ENCODE peak calls at places on chromosomes 2 and 18, in ten cellular contexts. One of them, this sample, is unnamed.

GRCh38 chr2:99725810-99726209 is 236.0 kb upstream of the REV1 start:
- DNase-seq in ovary: no peak
- DNase-seq in PC-9: no peak
- DNase-seq in psoas muscle: no peak
- DNase-seq in IMR-90: peak
- DNase-seq in kidney: no peak
- DNase-seq in prostate gland: no peak
- DNase-seq in HepG2: no peak
- DNase-seq in lung: no peak
- DNase-seq in stomach: no peak
- DNase-seq in this sample: no peak

GRCh38 chr18:58388736-58389135 is 240.2 kb downstream of the ALPK2 start:
- DNase-seq in PC-9: no peak
- DNase-seq in IMR-90: no peak
- DNase-seq in HepG2: no peak
- DNase-seq in prostate gland: no peak
- DNase-seq in psoas muscle: no peak
- DNase-seq in kidney: no peak
- DNase-seq in ovary: no peak
- DNase-seq in lung: no peak
- DNase-seq in stomach: no peak
- DNase-seq in this sample: peak

GRCh38 chr2:228669751-228670150 is 488.3 kb upstream of the SPHKAP start:
- DNase-seq in HepG2: no peak
- DNase-seq in PC-9: no peak
- DNase-seq in psoas muscle: no peak
- DNase-seq in IMR-90: no peak
- DNase-seq in ovary: no peak
- DNase-seq in stomach: no peak
- DNase-seq in prostate gland: no peak
- DNase-seq in lung: no peak
- DNase-seq in kidney: no peak
- DNase-seq in this sample: no peak

GRCh38 chr2:55989405-55989804 is 65.8 kb upstream of the EFEMP1 start:
- DNase-seq in PC-9: no peak
- DNase-seq in HepG2: no peak
- DNase-seq in lung: no peak
- DNase-seq in stomach: no peak
- DNase-seq in ovary: no peak
- DNase-seq in prostate gland: no peak
- DNase-seq in IMR-90: no peak
- DNase-seq in psoas muscle: no peak
- DNase-seq in kidney: no peak
- DNase-seq in this sample: no peak

GRCh38 chr2:128573531-128573930 is 254.9 kb upstream of the HS6ST1 start:
- DNase-seq in HepG2: no peak
- DNase-seq in psoas muscle: no peak
- DNase-seq in lung: peak
- DNase-seq in prostate gland: no peak
- DNase-seq in kidney: peak
- DNase-seq in ovary: no peak
- DNase-seq in stomach: no peak
- DNase-seq in PC-9: no peak
- DNase-seq in IMR-90: no peak
- DNase-seq in this sample: no peak

GRCh38 chr18:35186491-35187034 is 54.3 kb upstream of the ZNF397 start:
- DNase-seq in stomach: no peak
- DNase-seq in lung: no peak
- DNase-seq in IMR-90: no peak
- DNase-seq in kidney: no peak
- DNase-seq in PC-9: no peak
- DNase-seq in prostate gland: no peak
- DNase-seq in psoas muscle: no peak
- DNase-seq in ovary: no peak
- DNase-seq in HepG2: no peak
- DNase-seq in this sample: no peak

GRCh38 chr2:184339966-184340365 is 258.4 kb upstream of the ZNF804A start:
- DNase-seq in psoas muscle: no peak
- DNase-seq in ovary: no peak
- DNase-seq in PC-9: no peak
- DNase-seq in stomach: no peak
- DNase-seq in IMR-90: no peak
- DNase-seq in prostate gland: no peak
- DNase-seq in kidney: no peak
- DNase-seq in HepG2: no peak
- DNase-seq in lung: no peak
- DNase-seq in this sample: no peak

GRCh38 chr2:84924173-84925106 is 19.0 kb downstream of the TMSB10 start:
- DNase-seq in ovary: peak
- DNase-seq in stomach: peak
- DNase-seq in psoas muscle: no peak
- DNase-seq in lung: no peak
- DNase-seq in kidney: peak
- DNase-seq in prostate gland: no peak
- DNase-seq in IMR-90: peak
- DNase-seq in HepG2: peak
- DNase-seq in PC-9: no peak
- DNase-seq in this sample: no peak

GRCh38 chr2:62297642-62298010 is 101.7 kb downstream of the B3GNT2 start:
- DNase-seq in psoas muscle: no peak
- DNase-seq in stomach: no peak
- DNase-seq in lung: no peak
- DNase-seq in ovary: no peak
- DNase-seq in prostate gland: no peak
- DNase-seq in kidney: no peak
- DNase-seq in HepG2: peak
- DNase-seq in PC-9: no peak
- DNase-seq in IMR-90: no peak
- DNase-seq in this sample: peak

GRCh38 chr2:189254268-189254883 is 74.8 kb upstream of the COL5A2 start:
- DNase-seq in PC-9: no peak
- DNase-seq in stomach: no peak
- DNase-seq in ovary: peak
- DNase-seq in HepG2: no peak
- DNase-seq in IMR-90: peak
- DNase-seq in kidney: no peak
- DNase-seq in psoas muscle: peak
- DNase-seq in lung: peak
- DNase-seq in prostate gland: no peak
- DNase-seq in this sample: peak

GRCh38 chr2:215851091-215851490 is 162.3 kb downstream of the MREG start:
- DNase-seq in lung: no peak
- DNase-seq in HepG2: no peak
- DNase-seq in IMR-90: peak
- DNase-seq in kidney: no peak
- DNase-seq in psoas muscle: no peak
- DNase-seq in prostate gland: no peak
- DNase-seq in PC-9: no peak
- DNase-seq in stomach: no peak
- DNase-seq in ovary: no peak
- DNase-seq in this sample: no peak

GRCh38 chr2:135149251-135149650 is 97.2 kb downstream of the RAB3GAP1 start:
- DNase-seq in lung: no peak
- DNase-seq in prostate gland: no peak
- DNase-seq in HepG2: peak
- DNase-seq in kidney: no peak
- DNase-seq in IMR-90: peak
- DNase-seq in psoas muscle: no peak
- DNase-seq in ovary: no peak
- DNase-seq in stomach: no peak
- DNase-seq in PC-9: no peak
- DNase-seq in this sample: no peak

GRCh38 chr2:11871421-11871820 is 125.0 kb downstream of the LPIN1 start:
- DNase-seq in psoas muscle: no peak
- DNase-seq in HepG2: no peak
- DNase-seq in kidney: no peak
- DNase-seq in stomach: no peak
- DNase-seq in lung: no peak
- DNase-seq in prostate gland: no peak
- DNase-seq in ovary: no peak
- DNase-seq in PC-9: no peak
- DNase-seq in IMR-90: no peak
- DNase-seq in this sample: no peak

GRCh38 chr2:126905991-126906390 is 7.3 kb downstream of the TEX51 start:
- DNase-seq in HepG2: no peak
- DNase-seq in prostate gland: no peak
- DNase-seq in ovary: no peak
- DNase-seq in psoas muscle: no peak
- DNase-seq in IMR-90: no peak
- DNase-seq in stomach: peak
- DNase-seq in kidney: peak
- DNase-seq in PC-9: no peak
- DNase-seq in lung: no peak
- DNase-seq in this sample: peak

DNA sequence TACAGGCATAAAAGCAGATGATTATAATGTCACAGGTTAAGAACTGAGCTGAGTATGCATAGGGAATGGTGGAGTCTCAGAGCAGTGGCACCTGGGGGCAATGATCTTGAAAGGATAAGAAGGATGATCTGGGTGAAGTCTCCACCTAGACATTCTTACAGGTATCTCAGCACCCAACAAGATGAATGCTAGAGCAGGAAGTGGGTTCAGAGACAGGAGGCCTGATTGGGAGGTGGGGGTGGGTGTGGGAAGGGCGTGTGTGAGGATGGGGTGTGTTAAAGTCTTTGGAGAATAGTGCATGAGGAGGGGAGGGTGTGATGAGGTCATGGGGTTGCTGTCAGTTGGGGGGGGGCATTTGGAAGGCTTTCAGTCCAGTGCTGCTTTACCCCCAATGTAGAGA is 78.8 kb upstream of the UPP2 start:
- DNase-seq in PC-9: no peak
- DNase-seq in stomach: no peak
- DNase-seq in lung: no peak
- DNase-seq in HepG2: no peak
- DNase-seq in IMR-90: no peak
- DNase-seq in prostate gland: no peak
- DNase-seq in ovary: no peak
- DNase-seq in kidney: no peak
- DNase-seq in psoas muscle: no peak
- DNase-seq in this sample: no peak
- H3K4me3 ChIP-seq in PC-9: no peak
- H3K4me3 ChIP-seq in stomach: no peak
- H3K4me3 ChIP-seq in lung: no peak
- H3K4me3 ChIP-seq in HepG2: no peak
- H3K4me3 ChIP-seq in IMR-90: no peak
- H3K4me3 ChIP-seq in prostate gland: no peak
- H3K4me3 ChIP-seq in ovary: no peak
- H3K4me3 ChIP-seq in kidney: no peak
- H3K4me3 ChIP-seq in psoas muscle: no peak
- H3K4me3 ChIP-seq in this sample: no peak

GRCh38 chr2:120476141-120476540 is 130.2 kb downstream of the INHBB start:
- DNase-seq in kidney: no peak
- DNase-seq in IMR-90: no peak
- DNase-seq in lung: peak
- DNase-seq in stomach: peak
- DNase-seq in HepG2: no peak
- DNase-seq in PC-9: peak
- DNase-seq in ovary: no peak
- DNase-seq in prostate gland: no peak
- DNase-seq in psoas muscle: no peak
- DNase-seq in this sample: peak
- H3K27ac ChIP-seq in kidney: no peak
- H3K27ac ChIP-seq in IMR-90: no peak
- H3K27ac ChIP-seq in lung: no peak
- H3K27ac ChIP-seq in stomach: no peak
- H3K27ac ChIP-seq in HepG2: no peak
- H3K27ac ChIP-seq in PC-9: peak
- H3K27ac ChIP-seq in ovary: no peak
- H3K27ac ChIP-seq in prostate gland: no peak
- H3K27ac ChIP-seq in psoas muscle: no peak
- H3K27ac ChIP-seq in this sample: no peak

DNA sequence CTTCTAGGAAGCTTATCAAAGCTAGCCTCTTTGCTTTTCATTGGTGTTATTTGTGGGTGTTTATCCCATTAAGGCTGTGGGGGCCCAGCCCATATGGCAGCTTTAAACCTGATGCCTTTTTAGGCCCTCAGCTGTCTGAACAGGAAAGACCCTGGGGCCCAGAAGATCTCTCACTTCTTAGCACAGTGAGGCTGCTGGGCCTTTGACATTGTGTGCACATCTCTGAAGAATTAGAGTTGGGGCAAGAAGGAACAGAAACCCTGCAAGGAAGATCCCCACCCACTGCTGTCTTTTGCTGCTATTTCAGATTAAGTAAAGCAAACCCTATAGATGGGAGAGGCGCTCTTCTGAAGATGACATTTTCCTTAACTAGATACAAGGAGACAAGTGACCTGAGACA is 250.0 kb downstream of the SMAD2 start:
- DNase-seq in kidney: no peak
- DNase-seq in HepG2: no peak
- DNase-seq in ovary: no peak
- DNase-seq in psoas muscle: no peak
- DNase-seq in prostate gland: no peak
- DNase-seq in lung: no peak
- DNase-seq in IMR-90: no peak
- DNase-seq in PC-9: no peak
- DNase-seq in stomach: no peak
- DNase-seq in this sample: no peak
- H3K4me3 ChIP-seq in kidney: no peak
- H3K4me3 ChIP-seq in HepG2: no peak
- H3K4me3 ChIP-seq in ovary: no peak
- H3K4me3 ChIP-seq in psoas muscle: no peak
- H3K4me3 ChIP-seq in prostate gland: no peak
- H3K4me3 ChIP-seq in lung: no peak
- H3K4me3 ChIP-seq in IMR-90: no peak
- H3K4me3 ChIP-seq in PC-9: no peak
- H3K4me3 ChIP-seq in stomach: no peak
- H3K4me3 ChIP-seq in this sample: no peak

GRCh38 chr2:64228126-64228678 is 84.0 kb upstream of the PELI1 start:
- DNase-seq in IMR-90: peak
- DNase-seq in stomach: peak
- DNase-seq in psoas muscle: peak
- DNase-seq in HepG2: peak
- DNase-seq in lung: peak
- DNase-seq in PC-9: peak
- DNase-seq in kidney: peak
- DNase-seq in prostate gland: peak
- DNase-seq in ovary: peak
- DNase-seq in this sample: peak
- H3K27ac ChIP-seq in IMR-90: no peak
- H3K27ac ChIP-seq in stomach: peak
- H3K27ac ChIP-seq in psoas muscle: peak
- H3K27ac ChIP-seq in HepG2: no peak
- H3K27ac ChIP-seq in lung: peak
- H3K27ac ChIP-seq in PC-9: no peak
- H3K27ac ChIP-seq in kidney: peak
- H3K27ac ChIP-seq in prostate gland: peak
- H3K27ac ChIP-seq in ovary: no peak
- H3K27ac ChIP-seq in this sample: peak

GRCh38 chr2:197198890-197199289 is 111.7 kb downstream of the ANKRD44 start:
- DNase-seq in PC-9: no peak
- DNase-seq in prostate gland: peak
- DNase-seq in IMR-90: no peak
- DNase-seq in kidney: peak
- DNase-seq in ovary: peak
- DNase-seq in lung: peak
- DNase-seq in stomach: peak
- DNase-seq in HepG2: no peak
- DNase-seq in psoas muscle: no peak
- DNase-seq in this sample: no peak
- H3K4me3 ChIP-seq in PC-9: no peak
- H3K4me3 ChIP-seq in prostate gland: no peak
- H3K4me3 ChIP-seq in IMR-90: no peak
- H3K4me3 ChIP-seq in kidney: no peak
- H3K4me3 ChIP-seq in ovary: no peak
- H3K4me3 ChIP-seq in lung: no peak
- H3K4me3 ChIP-seq in stomach: no peak
- H3K4me3 ChIP-seq in HepG2: no peak
- H3K4me3 ChIP-seq in psoas muscle: peak
- H3K4me3 ChIP-seq in this sample: no peak

This sample was measured in endodermal cell.